ENCODE peak calls at places on chromosomes 11 and 22, in seven cellular contexts. L, H, A, W, Y, D and G are unnamed samples.

GRCh38 chr11:120199613-120200012 is 11.2 kb upstream of the OAF start:
- DNase-seq in L (no peak), H (no peak), A (no peak), W (no peak), Y (no peak), D (no peak), G (no peak)

GRCh38 chr11:130068986-130069683 is 559 bp upstream of the APLP2 start:
- DNase-seq in L (peak; percentile 64), H (peak; percentile 89), A (peak; percentile 80), W (peak; percentile 79), Y (peak; percentile 84), D (peak; percentile 47), G (peak; percentile 85)

GRCh38 chr11:56292154-56292553 is at the start of gene OR8H1:
- DNase-seq in L (no peak), H (no peak), A (no peak), W (no peak), Y (no peak), D (no peak), G (no peak)

GRCh38 chr22:17471901-17472566 is 91.3 kb upstream of the SLC25A18 start:
- DNase-seq in L (no peak), H (no peak), A (no peak), W (no peak), Y (no peak), D (no peak), G (no peak)

GRCh38 chr11:1830119-1830499 is 4.7 kb upstream of the SYT8 start:
- DNase-seq in L (peak; percentile 40), H (no peak), A (peak; percentile 25), W (peak; percentile 15), Y (peak; percentile 39), D (no peak), G (peak; percentile 23)

GRCh38 chr11:124748481-124749338 is 3.3 kb downstream of the VSIG2 start:
- DNase-seq in L (no peak), H (no peak), A (no peak), W (no peak), Y (peak; percentile 20), D (no peak), G (no peak)

GRCh38 chr11:69009441-69010211 is 3.4 kb downstream of the MRGPRF start:
- DNase-seq in L (no peak), H (peak; percentile 65), A (no peak), W (no peak), Y (peak; percentile 16), D (no peak), G (peak; percentile 7)

GRCh38 chr22:23181763-23182288 is 1.5 kb downstream of the BCR start:
- DNase-seq in L (no peak), H (no peak), A (no peak), W (no peak), Y (no peak), D (no peak), G (no peak)

GRCh38 chr22:22776121-22776520 is 111.5 kb upstream of the IGLL5 start:
- DNase-seq in L (no peak), H (no peak), A (no peak), W (no peak), Y (no peak), D (no peak), G (no peak)

GRCh38 chr11:69022268-69022667 is 9.2 kb upstream of the MRGPRF start:
- DNase-seq in L (no peak), H (no peak), A (no peak), W (no peak), Y (no peak), D (no peak), G (no peak)

GRCh38 chr11:95279921-95280861 is 49.2 kb upstream of the SESN3 start:
- DNase-seq in L (no peak), H (no peak), A (peak; percentile 34), W (no peak), Y (peak; percentile 59), D (no peak), G (peak; percentile 37)

GRCh38 chr22:35409783-35410662 is 10.1 kb downstream of the MCM5 start:
- DNase-seq in L (peak; percentile 96), H (no peak), A (no peak), W (peak; percentile 57), Y (no peak), D (no peak), G (no peak)

GRCh38 chr11:20031155-20032001 is 128.9 kb downstream of the DBX1 start:
- DNase-seq in L (no peak), H (no peak), A (no peak), W (no peak), Y (peak; percentile 98), D (no peak), G (peak; percentile 88)

GRCh38 chr11:95910638-95911368 is 13.1 kb downstream of the MTMR2 start:
- DNase-seq in L (no peak), H (no peak), A (no peak), W (no peak), Y (no peak), D (no peak), G (no peak)

GRCh38 chr22:31345331-31346254 is 553 bp downstream of the PATZ1 start:
- DNase-seq in L (peak; percentile 96), H (peak; percentile 78), A (peak; percentile 80), W (peak; percentile 89), Y (peak; percentile 84), D (peak; percentile 88), G (peak; percentile 60)

GRCh38 chr11:124946735-124947141 is 7.3 kb upstream of the CCDC15 start:
- DNase-seq in L (no peak), H (no peak), A (peak; percentile 56), W (no peak), Y (peak; percentile 18), D (no peak), G (peak; percentile 82)

GRCh38 chr22:23522642-23523251 is 57.3 kb downstream of the IGLL1 start:
- DNase-seq in L (no peak), H (no peak), A (no peak), W (no peak), Y (peak; percentile 6), D (no peak), G (no peak)

GRCh38 chr11:97883086-97883485 is 1137.7 kb upstream of the CNTN5 start:
- DNase-seq in L (no peak), H (no peak), A (no peak), W (no peak), Y (peak; percentile 5), D (no peak), G (no peak)

GRCh38 chr11:73469401-73469800 is 93.2 kb downstream of the RELT start:
- DNase-seq in L (no peak), H (no peak), A (no peak), W (no peak), Y (no peak), D (no peak), G (no peak)

GRCh38 chr11:130006929-130007328 is 4.3 kb upstream of the PRDM10 start:
- DNase-seq in L (no peak), H (no peak), A (no peak), W (no peak), Y (no peak), D (no peak), G (no peak)

GRCh38 chr11:126181939-126182730 is 29.3 kb downstream of the RPUSD4 start:
- DNase-seq in L (no peak), H (no peak), A (no peak), W (no peak), Y (no peak), D (no peak), G (no peak)

DNA sequence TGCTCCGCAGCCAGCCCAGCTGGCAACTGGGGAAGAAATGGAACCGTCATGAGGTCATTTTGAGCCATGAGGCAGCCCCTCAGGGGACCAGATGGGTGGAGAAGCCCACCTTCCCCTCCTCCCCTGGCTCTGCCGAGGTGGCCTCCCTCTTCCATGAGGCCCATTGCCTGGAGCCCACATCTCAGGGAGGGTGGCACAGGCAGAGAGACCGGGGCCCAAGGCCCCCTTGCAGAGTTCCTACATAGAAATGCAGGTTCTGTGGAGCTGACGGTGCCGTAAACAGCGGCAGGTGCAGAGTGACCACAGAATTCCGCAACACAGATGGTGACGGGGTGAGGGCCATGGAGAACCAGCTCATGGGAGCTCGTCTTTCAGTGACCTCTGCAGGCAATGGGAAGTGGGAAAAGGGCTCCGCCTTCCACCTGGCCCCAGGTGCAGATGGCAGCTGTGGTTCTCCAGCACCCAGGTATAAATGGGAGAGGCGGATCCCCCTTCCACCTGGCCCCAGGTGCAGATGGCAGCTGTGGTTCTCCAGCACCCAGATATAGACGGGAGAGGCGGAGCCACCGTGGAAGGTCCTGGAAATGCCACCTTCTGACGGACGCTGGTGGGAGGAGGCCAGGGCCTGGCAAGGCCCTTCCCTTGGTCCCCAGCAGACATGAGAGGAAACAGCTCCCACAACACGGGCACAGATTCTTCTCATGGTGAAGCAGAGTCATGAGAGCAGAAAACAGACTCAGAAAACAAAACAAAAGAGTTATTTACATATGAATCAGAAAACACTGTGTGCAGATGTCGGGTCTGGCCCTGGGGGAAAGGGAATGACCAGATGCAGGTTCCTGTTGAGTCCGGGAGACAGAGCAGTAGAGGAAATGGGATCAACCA is 765.3 kb downstream of the BRD1 start:
- DNase-seq in L (no peak), H (peak; percentile 13), A (no peak), W (no peak), Y (no peak), D (no peak), G (no peak)
- H3K27ac ChIP-seq in L (no peak overlapping the region), H (no peak overlapping the region), A (no peak overlapping the region), W (no peak overlapping the region), Y (no peak overlapping the region), D (no peak overlapping the region), G (no peak overlapping the region)

GRCh38 chr11:34154059-34154875 is 48.8 kb downstream of the NAT10 start:
- DNase-seq in L (peak; percentile 72), H (no peak), A (no peak), W (no peak), Y (no peak), D (no peak), G (no peak)
- H3K27ac ChIP-seq in L (peak overlapping the region; percentile 19), H (no peak overlapping the region), A (peak overlapping the region; percentile 21), W (no peak overlapping the region), Y (no peak overlapping the region), D (peak overlapping the region; percentile 68), G (no peak overlapping the region)

GRCh38 chr11:116867619-116868018 is 30.2 kb upstream of the APOA1 start:
- DNase-seq in L (no peak), H (no peak), A (no peak), W (no peak), Y (no peak), D (no peak), G (no peak)
- H3K27ac ChIP-seq in L (no peak overlapping the region), H (no peak overlapping the region), A (no peak overlapping the region), W (no peak overlapping the region), Y (no peak overlapping the region), D (no peak overlapping the region), G (no peak overlapping the region)

DNA sequence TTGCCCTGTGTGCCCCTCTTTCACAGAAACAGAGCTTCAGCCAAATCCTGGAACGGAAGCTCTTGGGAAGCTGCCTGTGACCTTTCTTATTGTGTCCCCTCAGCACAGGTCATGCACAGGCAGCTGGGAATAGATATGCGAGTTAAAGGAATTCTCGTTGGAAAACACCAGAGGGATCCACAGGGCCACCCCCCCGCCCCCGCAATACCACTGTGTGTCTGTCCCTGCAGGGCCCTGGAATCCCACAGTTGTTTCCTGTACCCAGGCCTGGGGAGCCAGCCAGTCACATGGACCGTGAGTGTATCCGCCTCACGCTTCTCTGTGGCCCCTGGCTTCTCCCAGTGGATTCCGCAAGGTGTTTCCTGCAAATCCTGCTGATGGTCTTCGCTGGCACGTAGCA is 29.0 kb downstream of the TIMP3 start:
- DNase-seq in L (no peak), H (peak; percentile 83), A (no peak), W (peak; percentile 71), Y (no peak), D (no peak), G (no peak)
- H3K27ac ChIP-seq in L (no peak overlapping the region), H (peak overlapping the region; percentile 43), A (no peak overlapping the region), W (no peak overlapping the region), Y (no peak overlapping the region), D (peak overlapping the region; percentile 71), G (no peak overlapping the region)